ENCODE peak calls at places on chromosomes 3 and 15, in nine cellular contexts. One of them, this sample, is unnamed. For H3K27me3, the result is how much of the 10 kb centered on the place peaks cover.

GRCh38 chr15:63945838-63946298 is 100.4 kb downstream of the DAPK2 start:
- DNase-seq in suprapubic skin: no peak
- DNase-seq in sigmoid colon: no peak
- DNase-seq in ovary: no peak
- DNase-seq in esophagus muscularis mucosa: peak
- DNase-seq in upper lobe of left lung: peak
- DNase-seq in SK-N-SH: no peak
- DNase-seq in GM12878: no peak
- DNase-seq in K562: no peak
- DNase-seq in this sample: peak

GRCh38 chr3:159988617-159989251 is at the start of gene IL12A:
- DNase-seq in SK-N-SH: peak
- DNase-seq in sigmoid colon: peak
- DNase-seq in GM12878: peak
- DNase-seq in ovary: peak
- DNase-seq in K562: peak
- DNase-seq in suprapubic skin: peak
- DNase-seq in esophagus muscularis mucosa: peak
- DNase-seq in upper lobe of left lung: peak
- DNase-seq in this sample: peak

GRCh38 chr15:74889390-74889881 is 406 bp upstream of the MPI start:
- DNase-seq in K562: peak
- DNase-seq in esophagus muscularis mucosa: peak
- DNase-seq in sigmoid colon: peak
- DNase-seq in GM12878: no peak
- DNase-seq in suprapubic skin: no peak
- DNase-seq in SK-N-SH: peak
- DNase-seq in ovary: peak
- DNase-seq in upper lobe of left lung: no peak
- DNase-seq in this sample: peak

GRCh38 chr3:48990636-48991421 is 788 bp downstream of the P4HTM start:
- DNase-seq in GM12878: no peak
- DNase-seq in suprapubic skin: no peak
- DNase-seq in SK-N-SH: no peak
- DNase-seq in ovary: peak
- DNase-seq in esophagus muscularis mucosa: no peak
- DNase-seq in sigmoid colon: no peak
- DNase-seq in upper lobe of left lung: peak
- DNase-seq in K562: no peak
- DNase-seq in this sample: no peak

GRCh38 chr3:463793-464192 is 267.2 kb downstream of the CHL1 start:
- DNase-seq in GM12878: peak
- DNase-seq in upper lobe of left lung: no peak
- DNase-seq in sigmoid colon: no peak
- DNase-seq in K562: no peak
- DNase-seq in suprapubic skin: no peak
- DNase-seq in SK-N-SH: no peak
- DNase-seq in esophagus muscularis mucosa: no peak
- DNase-seq in ovary: no peak
- DNase-seq in this sample: no peak

GRCh38 chr3:106792716-106793115 is 584.5 kb upstream of the CCDC54 start:
- DNase-seq in upper lobe of left lung: no peak
- DNase-seq in sigmoid colon: no peak
- DNase-seq in suprapubic skin: no peak
- DNase-seq in esophagus muscularis mucosa: no peak
- DNase-seq in SK-N-SH: no peak
- DNase-seq in K562: no peak
- DNase-seq in ovary: no peak
- DNase-seq in GM12878: no peak
- DNase-seq in this sample: no peak

GRCh38 chr3:42080452-42080872 is 10.7 kb upstream of the TRAK1 start:
- DNase-seq in ovary: no peak
- DNase-seq in sigmoid colon: peak
- DNase-seq in GM12878: peak
- DNase-seq in upper lobe of left lung: no peak
- DNase-seq in SK-N-SH: no peak
- DNase-seq in K562: no peak
- DNase-seq in suprapubic skin: no peak
- DNase-seq in esophagus muscularis mucosa: no peak
- DNase-seq in this sample: peak

GRCh38 chr3:20422391-20422790 is 236.4 kb upstream of the SGO1 start:
- DNase-seq in SK-N-SH: no peak
- DNase-seq in sigmoid colon: no peak
- DNase-seq in esophagus muscularis mucosa: no peak
- DNase-seq in K562: no peak
- DNase-seq in suprapubic skin: no peak
- DNase-seq in upper lobe of left lung: no peak
- DNase-seq in ovary: no peak
- DNase-seq in GM12878: no peak
- DNase-seq in this sample: no peak

GRCh38 chr15:64462492-64462891 is 2.1 kb downstream of the ZNF609 start:
- DNase-seq in upper lobe of left lung: no peak
- DNase-seq in sigmoid colon: no peak
- DNase-seq in K562: no peak
- DNase-seq in SK-N-SH: no peak
- DNase-seq in ovary: no peak
- DNase-seq in esophagus muscularis mucosa: no peak
- DNase-seq in suprapubic skin: no peak
- DNase-seq in GM12878: no peak
- DNase-seq in this sample: no peak

DNA sequence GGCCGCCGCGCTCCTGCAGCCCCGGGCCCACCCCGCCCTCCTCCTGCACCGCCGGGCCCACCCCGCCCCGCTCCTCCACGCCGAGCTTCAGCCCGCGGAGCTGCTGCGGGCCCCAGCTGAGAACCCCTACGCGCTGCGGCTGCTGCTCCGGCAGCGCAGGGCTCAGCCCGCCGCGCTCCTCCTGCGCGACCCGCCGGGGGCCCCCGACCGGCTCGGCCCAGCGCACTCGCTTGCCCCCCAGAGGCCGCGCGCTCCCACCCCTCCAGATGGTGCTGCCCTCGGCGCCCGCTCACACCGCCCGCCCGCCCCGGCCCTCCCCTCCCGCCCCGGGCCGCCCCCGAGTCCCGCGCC is 918 bp upstream of the TNK2 start:
- DNase-seq in sigmoid colon: no peak
- DNase-seq in esophagus muscularis mucosa: no peak
- DNase-seq in GM12878: no peak
- DNase-seq in ovary: no peak
- DNase-seq in upper lobe of left lung: peak
- DNase-seq in SK-N-SH: no peak
- DNase-seq in suprapubic skin: no peak
- DNase-seq in K562: no peak
- DNase-seq in this sample: no peak
- TF ChIP-seq EP300 in sigmoid colon: no peak
- TF ChIP-seq EP300 in esophagus muscularis mucosa: no peak
- TF ChIP-seq EP300 in GM12878: no peak
- TF ChIP-seq EP300 in ovary: no peak
- TF ChIP-seq EP300 in upper lobe of left lung: no peak
- TF ChIP-seq EP300 in SK-N-SH: no peak
- TF ChIP-seq EP300 in suprapubic skin: no peak
- TF ChIP-seq EP300 in K562: no peak
- TF ChIP-seq EP300 in this sample: no peak

GRCh38 chr15:48367483-48367882 is 36.3 kb downstream of the DUT start:
- DNase-seq in upper lobe of left lung: no peak
- DNase-seq in suprapubic skin: no peak
- DNase-seq in K562: no peak
- DNase-seq in ovary: no peak
- DNase-seq in sigmoid colon: no peak
- DNase-seq in GM12878: no peak
- DNase-seq in SK-N-SH: no peak
- DNase-seq in esophagus muscularis mucosa: no peak
- DNase-seq in this sample: no peak

GRCh38 chr15:48371961-48372360 is 40.7 kb downstream of the DUT start:
- DNase-seq in ovary: no peak
- DNase-seq in K562: no peak
- DNase-seq in upper lobe of left lung: no peak
- DNase-seq in SK-N-SH: no peak
- DNase-seq in sigmoid colon: no peak
- DNase-seq in suprapubic skin: no peak
- DNase-seq in GM12878: no peak
- DNase-seq in esophagus muscularis mucosa: no peak
- DNase-seq in this sample: no peak

GRCh38 chr15:48371550-48371949 is 40.3 kb downstream of the DUT start:
- DNase-seq in SK-N-SH: no peak
- DNase-seq in ovary: no peak
- DNase-seq in sigmoid colon: no peak
- DNase-seq in K562: no peak
- DNase-seq in upper lobe of left lung: no peak
- DNase-seq in suprapubic skin: no peak
- DNase-seq in GM12878: no peak
- DNase-seq in esophagus muscularis mucosa: no peak
- DNase-seq in this sample: no peak

GRCh38 chr15:48373855-48374421 is 42.7 kb downstream of the DUT start:
- DNase-seq in esophagus muscularis mucosa: no peak
- DNase-seq in suprapubic skin: no peak
- DNase-seq in K562: no peak
- DNase-seq in SK-N-SH: no peak
- DNase-seq in sigmoid colon: peak
- DNase-seq in upper lobe of left lung: no peak
- DNase-seq in ovary: no peak
- DNase-seq in GM12878: no peak
- DNase-seq in this sample: no peak

DNA sequence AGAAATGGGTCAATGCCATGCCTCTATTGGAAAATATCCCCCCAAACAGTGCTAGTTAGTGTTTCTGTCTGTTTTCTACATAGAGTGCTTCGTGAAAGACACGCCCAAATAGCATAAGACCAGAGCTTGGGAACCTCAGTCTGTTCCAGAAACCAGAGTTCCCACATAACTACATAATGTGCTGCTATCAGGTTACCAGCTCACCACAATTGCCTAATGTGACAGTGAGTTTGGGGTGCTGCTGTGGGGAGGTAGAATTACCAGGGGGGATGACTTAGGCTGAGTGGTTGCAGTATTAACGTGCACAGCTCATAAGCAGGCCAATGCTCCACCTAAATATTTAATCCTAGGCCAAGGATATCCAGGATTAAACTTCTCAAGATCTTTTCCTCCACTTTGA is 39.2 kb downstream of the DUT start:
- DNase-seq in SK-N-SH: no peak
- DNase-seq in sigmoid colon: no peak
- DNase-seq in upper lobe of left lung: no peak
- DNase-seq in ovary: no peak
- DNase-seq in esophagus muscularis mucosa: no peak
- DNase-seq in K562: no peak
- DNase-seq in suprapubic skin: no peak
- DNase-seq in GM12878: no peak
- DNase-seq in this sample: no peak
- H3K27me3 ChIP-seq in SK-N-SH: under half
- H3K27me3 ChIP-seq in sigmoid colon: under half
- H3K27me3 ChIP-seq in upper lobe of left lung: under half
- H3K27me3 ChIP-seq in ovary: under half
- H3K27me3 ChIP-seq in esophagus muscularis mucosa: under half
- H3K27me3 ChIP-seq in K562: under half
- H3K27me3 ChIP-seq in suprapubic skin: under half
- H3K27me3 ChIP-seq in GM12878: under half
- H3K27me3 ChIP-seq in this sample: under half

GRCh38 chr15:69462493-69463181 is 10.0 kb downstream of the RPLP1 start:
- DNase-seq in esophagus muscularis mucosa: peak
- DNase-seq in sigmoid colon: peak
- DNase-seq in upper lobe of left lung: peak
- DNase-seq in SK-N-SH: peak
- DNase-seq in K562: peak
- DNase-seq in suprapubic skin: peak
- DNase-seq in GM12878: peak
- DNase-seq in ovary: peak
- DNase-seq in this sample: peak
- TF ChIP-seq EP300 in esophagus muscularis mucosa: no peak
- TF ChIP-seq EP300 in sigmoid colon: no peak
- TF ChIP-seq EP300 in upper lobe of left lung: no peak
- TF ChIP-seq EP300 in SK-N-SH: peak
- TF ChIP-seq EP300 in K562: peak
- TF ChIP-seq EP300 in suprapubic skin: no peak
- TF ChIP-seq EP300 in GM12878: no peak
- TF ChIP-seq EP300 in ovary: no peak
- TF ChIP-seq EP300 in this sample: no peak

GRCh38 chr15:89371145-89372044 is 36.8 kb upstream of the POLG start:
- DNase-seq in sigmoid colon: no peak
- DNase-seq in SK-N-SH: no peak
- DNase-seq in suprapubic skin: no peak
- DNase-seq in K562: peak
- DNase-seq in upper lobe of left lung: peak
- DNase-seq in ovary: no peak
- DNase-seq in GM12878: no peak
- DNase-seq in esophagus muscularis mucosa: no peak
- DNase-seq in this sample: no peak

GRCh38 chr15:89369548-89369947 is 34.9 kb upstream of the POLG start:
- DNase-seq in ovary: no peak
- DNase-seq in sigmoid colon: no peak
- DNase-seq in suprapubic skin: no peak
- DNase-seq in GM12878: no peak
- DNase-seq in esophagus muscularis mucosa: no peak
- DNase-seq in K562: no peak
- DNase-seq in SK-N-SH: no peak
- DNase-seq in upper lobe of left lung: no peak
- DNase-seq in this sample: no peak

GRCh38 chr15:89370120-89371077 is 35.8 kb upstream of the POLG start:
- DNase-seq in suprapubic skin: no peak
- DNase-seq in ovary: no peak
- DNase-seq in SK-N-SH: no peak
- DNase-seq in upper lobe of left lung: no peak
- DNase-seq in GM12878: no peak
- DNase-seq in sigmoid colon: no peak
- DNase-seq in esophagus muscularis mucosa: no peak
- DNase-seq in K562: no peak
- DNase-seq in this sample: no peak

GRCh38 chr15:89374116-89375004 is 39.7 kb upstream of the POLG start:
- DNase-seq in sigmoid colon: no peak
- DNase-seq in SK-N-SH: no peak
- DNase-seq in upper lobe of left lung: no peak
- DNase-seq in suprapubic skin: no peak
- DNase-seq in ovary: no peak
- DNase-seq in GM12878: no peak
- DNase-seq in K562: no peak
- DNase-seq in esophagus muscularis mucosa: no peak
- DNase-seq in this sample: no peak

DNA sequence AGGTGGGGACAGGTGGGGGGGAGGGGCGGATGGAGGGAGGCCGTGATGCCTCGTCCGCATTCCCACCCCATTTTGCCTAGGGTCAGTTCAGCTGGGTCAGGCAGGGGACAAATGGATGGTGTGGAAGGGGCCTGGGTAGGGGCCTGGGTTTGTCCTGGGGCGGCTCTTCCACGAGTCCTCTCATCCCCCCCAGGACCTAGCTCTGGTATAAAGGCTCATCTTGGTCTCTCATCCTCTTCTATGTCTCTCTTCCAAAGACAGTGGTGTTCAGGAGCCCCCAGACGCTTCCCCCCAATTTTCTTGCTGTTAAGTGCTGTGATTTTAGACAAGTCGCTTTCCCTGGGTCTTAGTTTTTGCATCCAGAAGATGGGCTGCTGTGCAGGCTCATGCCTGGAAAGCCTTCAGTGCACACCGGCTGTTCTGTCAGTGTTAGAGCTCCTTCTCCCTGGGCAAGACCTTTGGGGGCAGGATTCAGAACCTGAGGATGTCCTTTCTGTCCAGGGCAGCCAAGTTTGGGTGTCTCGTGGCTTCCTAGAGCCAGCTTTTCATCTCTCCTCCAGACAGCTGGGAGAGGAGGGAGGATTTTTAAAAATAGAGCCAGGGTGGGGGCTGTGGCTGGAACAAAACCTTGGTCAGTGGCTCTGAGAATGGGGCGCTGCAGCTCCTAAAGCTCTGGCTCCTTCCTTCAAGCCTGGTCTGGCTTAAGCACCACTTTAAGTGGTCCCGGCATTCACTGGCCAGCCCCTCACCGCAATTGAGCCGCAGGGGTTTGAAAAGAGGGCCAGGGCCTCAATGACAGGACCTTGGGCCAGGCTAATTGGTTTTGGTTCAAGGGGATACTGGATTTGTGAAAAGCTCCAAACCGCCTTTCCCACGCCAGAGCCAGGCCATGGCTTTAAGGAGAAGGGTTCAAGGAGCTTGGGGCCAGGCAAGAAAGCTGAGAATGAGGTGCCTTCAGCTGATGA is 37.7 kb upstream of the POLG start:
- DNase-seq in K562: no peak
- DNase-seq in GM12878: no peak
- DNase-seq in suprapubic skin: no peak
- DNase-seq in upper lobe of left lung: no peak
- DNase-seq in esophagus muscularis mucosa: no peak
- DNase-seq in sigmoid colon: no peak
- DNase-seq in SK-N-SH: no peak
- DNase-seq in ovary: no peak
- DNase-seq in this sample: no peak
- H3K27me3 ChIP-seq in K562: half or more
- H3K27me3 ChIP-seq in GM12878: under half
- H3K27me3 ChIP-seq in suprapubic skin: half or more
- H3K27me3 ChIP-seq in upper lobe of left lung: under half
- H3K27me3 ChIP-seq in esophagus muscularis mucosa: under half
- H3K27me3 ChIP-seq in sigmoid colon: half or more
- H3K27me3 ChIP-seq in SK-N-SH: under half
- H3K27me3 ChIP-seq in ovary: under half
- H3K27me3 ChIP-seq in this sample: under half

This sample was measured in stomach.